ENCODE peak calls at places on chromosome 14, in seven cellular contexts. One of them, this sample, is unnamed.

GRCh38 chr14:94573706-94574105 is 7.5 kb upstream of the SERPINA5 start:
- DNase-seq in BJ: no peak
- DNase-seq in lower lobe of right lung: no peak
- DNase-seq in bronchial epithelial cell: no peak
- DNase-seq in ascending aorta: no peak
- DNase-seq in thoracic aorta: no peak
- DNase-seq in brain microvascular endothelial cell: no peak
- DNase-seq in this sample: no peak

GRCh38 chr14:63685401-63685800 is 42.5 kb downstream of the SGPP1 start:
- DNase-seq in lower lobe of right lung: no peak
- DNase-seq in ascending aorta: no peak
- DNase-seq in bronchial epithelial cell: no peak
- DNase-seq in thoracic aorta: no peak
- DNase-seq in brain microvascular endothelial cell: no peak
- DNase-seq in BJ: no peak
- DNase-seq in this sample: no peak

GRCh38 chr14:61570961-61571299 is 124.4 kb upstream of the HIF1A start:
- DNase-seq in BJ: no peak
- DNase-seq in bronchial epithelial cell: no peak
- DNase-seq in thoracic aorta: no peak
- DNase-seq in ascending aorta: no peak
- DNase-seq in brain microvascular endothelial cell: no peak
- DNase-seq in lower lobe of right lung: no peak
- DNase-seq in this sample: no peak

GRCh38 chr14:21476925-21477681 is at the start of the genes RAB2B and TOX4:
- DNase-seq in thoracic aorta: peak
- DNase-seq in ascending aorta: peak
- DNase-seq in bronchial epithelial cell: peak
- DNase-seq in brain microvascular endothelial cell: peak
- DNase-seq in BJ: peak
- DNase-seq in lower lobe of right lung: peak
- DNase-seq in this sample: peak

GRCh38 chr14:54138024-54138353 is 181.4 kb upstream of the BMP4 start:
- DNase-seq in bronchial epithelial cell: no peak
- DNase-seq in BJ: no peak
- DNase-seq in ascending aorta: no peak
- DNase-seq in thoracic aorta: no peak
- DNase-seq in lower lobe of right lung: no peak
- DNase-seq in brain microvascular endothelial cell: no peak
- DNase-seq in this sample: no peak

GRCh38 chr14:105865266-105865903 is 339.0 kb downstream of the TMEM121 start:
- DNase-seq in BJ: no peak
- DNase-seq in thoracic aorta: no peak
- DNase-seq in lower lobe of right lung: no peak
- DNase-seq in bronchial epithelial cell: no peak
- DNase-seq in ascending aorta: peak
- DNase-seq in brain microvascular endothelial cell: no peak
- DNase-seq in this sample: no peak

GRCh38 chr14:42490536-42490935 is 883.9 kb downstream of the LRFN5 start:
- DNase-seq in brain microvascular endothelial cell: no peak
- DNase-seq in bronchial epithelial cell: no peak
- DNase-seq in ascending aorta: no peak
- DNase-seq in lower lobe of right lung: no peak
- DNase-seq in BJ: no peak
- DNase-seq in thoracic aorta: no peak
- DNase-seq in this sample: peak

GRCh38 chr14:93332032-93332852 is 594 bp downstream of the BTBD7 start:
- DNase-seq in bronchial epithelial cell: peak
- DNase-seq in thoracic aorta: no peak
- DNase-seq in brain microvascular endothelial cell: no peak
- DNase-seq in ascending aorta: peak
- DNase-seq in BJ: no peak
- DNase-seq in lower lobe of right lung: peak
- DNase-seq in this sample: peak

GRCh38 chr14:58969951-58970751 is 218.3 kb upstream of the DAAM1 start:
- DNase-seq in BJ: no peak
- DNase-seq in thoracic aorta: no peak
- DNase-seq in ascending aorta: no peak
- DNase-seq in lower lobe of right lung: no peak
- DNase-seq in brain microvascular endothelial cell: peak
- DNase-seq in bronchial epithelial cell: no peak
- DNase-seq in this sample: no peak

GRCh38 chr14:79658224-79658623 is 553.1 kb downstream of the DIO2 start:
- DNase-seq in brain microvascular endothelial cell: no peak
- DNase-seq in lower lobe of right lung: no peak
- DNase-seq in ascending aorta: no peak
- DNase-seq in BJ: no peak
- DNase-seq in thoracic aorta: no peak
- DNase-seq in bronchial epithelial cell: no peak
- DNase-seq in this sample: no peak

GRCh38 chr14:96783306-96784224 is 13.6 kb upstream of the VRK1 start:
- DNase-seq in ascending aorta: no peak
- DNase-seq in lower lobe of right lung: no peak
- DNase-seq in bronchial epithelial cell: peak
- DNase-seq in thoracic aorta: no peak
- DNase-seq in BJ: no peak
- DNase-seq in brain microvascular endothelial cell: no peak
- DNase-seq in this sample: peak

GRCh38 chr14:93944348-93945069 is 17.4 kb downstream of the FAM181A start:
- DNase-seq in bronchial epithelial cell: no peak
- DNase-seq in brain microvascular endothelial cell: no peak
- DNase-seq in lower lobe of right lung: no peak
- DNase-seq in thoracic aorta: no peak
- DNase-seq in BJ: no peak
- DNase-seq in ascending aorta: no peak
- DNase-seq in this sample: no peak

GRCh38 chr14:69771136-69771535 is 4.2 kb downstream of the SRSF5 start:
- DNase-seq in ascending aorta: no peak
- DNase-seq in lower lobe of right lung: no peak
- DNase-seq in brain microvascular endothelial cell: no peak
- DNase-seq in bronchial epithelial cell: no peak
- DNase-seq in thoracic aorta: no peak
- DNase-seq in BJ: no peak
- DNase-seq in this sample: no peak

GRCh38 chr14:69767369-69767999 is 542 bp downstream of the SRSF5 start:
- DNase-seq in ascending aorta: peak
- DNase-seq in thoracic aorta: peak
- DNase-seq in brain microvascular endothelial cell: peak
- DNase-seq in bronchial epithelial cell: peak
- DNase-seq in BJ: peak
- DNase-seq in lower lobe of right lung: peak
- DNase-seq in this sample: peak

GRCh38 chr14:69768873-69769272 is 1.9 kb downstream of the SRSF5 start:
- DNase-seq in lower lobe of right lung: no peak
- DNase-seq in bronchial epithelial cell: peak
- DNase-seq in thoracic aorta: no peak
- DNase-seq in ascending aorta: no peak
- DNase-seq in BJ: no peak
- DNase-seq in brain microvascular endothelial cell: no peak
- DNase-seq in this sample: no peak

GRCh38 chr14:69770559-69770958 is 3.6 kb downstream of the SRSF5 start:
- DNase-seq in ascending aorta: no peak
- DNase-seq in BJ: no peak
- DNase-seq in thoracic aorta: no peak
- DNase-seq in lower lobe of right lung: no peak
- DNase-seq in brain microvascular endothelial cell: no peak
- DNase-seq in bronchial epithelial cell: no peak
- DNase-seq in this sample: no peak

GRCh38 chr14:69769623-69770022 is 2.7 kb downstream of the SRSF5 start:
- DNase-seq in thoracic aorta: no peak
- DNase-seq in lower lobe of right lung: no peak
- DNase-seq in bronchial epithelial cell: no peak
- DNase-seq in ascending aorta: no peak
- DNase-seq in BJ: no peak
- DNase-seq in brain microvascular endothelial cell: no peak
- DNase-seq in this sample: no peak
- H3K4me3 ChIP-seq in thoracic aorta: peak
- H3K4me3 ChIP-seq in lower lobe of right lung: peak
- H3K4me3 ChIP-seq in bronchial epithelial cell: no peak
- H3K4me3 ChIP-seq in ascending aorta: peak
- H3K4me3 ChIP-seq in BJ: no peak
- H3K4me3 ChIP-seq in brain microvascular endothelial cell: no peak
- H3K4me3 ChIP-seq in this sample: no peak

GRCh38 chr14:34750670-34751069 is 36.3 kb upstream of the CFL2 start:
- DNase-seq in ascending aorta: no peak
- DNase-seq in thoracic aorta: no peak
- DNase-seq in brain microvascular endothelial cell: no peak
- DNase-seq in bronchial epithelial cell: peak
- DNase-seq in lower lobe of right lung: no peak
- DNase-seq in BJ: no peak
- DNase-seq in this sample: no peak
- H3K4me3 ChIP-seq in ascending aorta: no peak
- H3K4me3 ChIP-seq in thoracic aorta: no peak
- H3K4me3 ChIP-seq in brain microvascular endothelial cell: no peak
- H3K4me3 ChIP-seq in bronchial epithelial cell: no peak
- H3K4me3 ChIP-seq in lower lobe of right lung: no peak
- H3K4me3 ChIP-seq in BJ: no peak
- H3K4me3 ChIP-seq in this sample: no peak

GRCh38 chr14:103543140-103543539 is 14.1 kb downstream of the TRMT61A start:
- DNase-seq in bronchial epithelial cell: no peak
- DNase-seq in BJ: no peak
- DNase-seq in thoracic aorta: no peak
- DNase-seq in lower lobe of right lung: peak
- DNase-seq in ascending aorta: no peak
- DNase-seq in brain microvascular endothelial cell: no peak
- DNase-seq in this sample: no peak
- H3K4me3 ChIP-seq in bronchial epithelial cell: no peak
- H3K4me3 ChIP-seq in BJ: no peak
- H3K4me3 ChIP-seq in thoracic aorta: peak
- H3K4me3 ChIP-seq in lower lobe of right lung: no peak
- H3K4me3 ChIP-seq in ascending aorta: no peak
- H3K4me3 ChIP-seq in brain microvascular endothelial cell: no peak
- H3K4me3 ChIP-seq in this sample: no peak

GRCh38 chr14:97994020-97994531 is 1196.9 kb downstream of the VRK1 start:
- DNase-seq in lower lobe of right lung: no peak
- DNase-seq in BJ: no peak
- DNase-seq in thoracic aorta: no peak
- DNase-seq in ascending aorta: no peak
- DNase-seq in bronchial epithelial cell: no peak
- DNase-seq in brain microvascular endothelial cell: no peak
- DNase-seq in this sample: no peak

GRCh38 chr14:97995038-97995437 is 1197.9 kb downstream of the VRK1 start:
- DNase-seq in BJ: no peak
- DNase-seq in brain microvascular endothelial cell: no peak
- DNase-seq in bronchial epithelial cell: no peak
- DNase-seq in ascending aorta: no peak
- DNase-seq in thoracic aorta: no peak
- DNase-seq in lower lobe of right lung: no peak
- DNase-seq in this sample: no peak

GRCh38 chr14:97995571-97995970 is 1198.4 kb downstream of the VRK1 start:
- DNase-seq in ascending aorta: no peak
- DNase-seq in bronchial epithelial cell: no peak
- DNase-seq in BJ: no peak
- DNase-seq in thoracic aorta: no peak
- DNase-seq in brain microvascular endothelial cell: no peak
- DNase-seq in lower lobe of right lung: no peak
- DNase-seq in this sample: no peak

GRCh38 chr14:97993508-97994019 is 1196.4 kb downstream of the VRK1 start:
- DNase-seq in brain microvascular endothelial cell: no peak
- DNase-seq in ascending aorta: no peak
- DNase-seq in thoracic aorta: no peak
- DNase-seq in bronchial epithelial cell: no peak
- DNase-seq in BJ: no peak
- DNase-seq in lower lobe of right lung: no peak
- DNase-seq in this sample: no peak
- H3K4me3 ChIP-seq in brain microvascular endothelial cell: no peak
- H3K4me3 ChIP-seq in ascending aorta: no peak
- H3K4me3 ChIP-seq in thoracic aorta: no peak
- H3K4me3 ChIP-seq in bronchial epithelial cell: no peak
- H3K4me3 ChIP-seq in BJ: no peak
- H3K4me3 ChIP-seq in lower lobe of right lung: no peak
- H3K4me3 ChIP-seq in this sample: no peak

DNA sequence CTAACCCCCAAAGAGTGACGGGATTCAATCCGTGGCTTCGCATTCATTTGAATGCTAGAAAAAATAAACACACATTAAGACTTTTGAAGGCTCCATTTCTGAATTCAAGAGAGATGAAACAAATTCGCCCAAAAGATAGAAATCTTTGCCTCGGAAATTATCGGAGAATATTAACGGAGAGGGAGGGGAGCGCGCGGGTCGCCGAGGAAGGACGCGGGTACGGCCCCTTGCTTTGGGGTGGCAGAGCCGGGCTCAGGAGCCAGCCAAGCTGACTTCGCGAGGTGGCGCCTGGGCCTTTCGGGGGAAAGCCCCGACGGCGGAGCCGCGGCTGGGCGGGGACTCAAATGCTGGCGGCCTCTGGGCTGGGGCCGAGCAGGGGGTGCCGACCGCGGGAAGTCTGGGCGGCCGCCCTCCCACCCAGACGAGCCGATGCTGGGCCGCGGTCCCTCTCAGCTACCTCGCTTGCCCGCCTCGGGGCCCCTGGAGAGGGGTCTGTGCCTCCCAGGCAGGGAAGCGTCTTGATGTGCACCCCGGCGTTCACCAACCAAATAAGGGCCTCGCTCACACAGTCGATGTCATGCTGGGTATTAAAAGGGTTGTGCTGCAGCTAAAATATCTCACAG is 14.7 kb downstream of the NKX2-1 start:
- DNase-seq in brain microvascular endothelial cell: no peak
- DNase-seq in bronchial epithelial cell: no peak
- DNase-seq in ascending aorta: no peak
- DNase-seq in BJ: no peak
- DNase-seq in lower lobe of right lung: peak
- DNase-seq in thoracic aorta: no peak
- DNase-seq in this sample: no peak
- H3K4me3 ChIP-seq in brain microvascular endothelial cell: no peak
- H3K4me3 ChIP-seq in bronchial epithelial cell: peak
- H3K4me3 ChIP-seq in ascending aorta: no peak
- H3K4me3 ChIP-seq in BJ: no peak
- H3K4me3 ChIP-seq in lower lobe of right lung: peak
- H3K4me3 ChIP-seq in thoracic aorta: peak
- H3K4me3 ChIP-seq in this sample: no peak